ENCODE peak calls at places on chromosomes 4 and X, in eight cellular contexts. P, Y, X, R, B, Q, S and V are unnamed samples.
A peak's percentile ranks its signal among the peaks of the same experiment; 100 is the strongest.

GRCh38 chr4:155796031-155796430 is 37.2 kb downstream of the GUCY1B1 start:
- DNase-seq in R (peak; percentile 35), Y (no peak), P (peak; percentile 37), S (no peak), Q (no peak), B (no peak), X (no peak), V (peak; percentile 74)

GRCh38 chr4:35818520-35818919 is 425.8 kb downstream of the ARAP2 start:
- DNase-seq in R (no peak), Q (no peak), Y (no peak), P (no peak), S (no peak), X (no peak), B (no peak), V (no peak)

GRCh38 chr4:150164956-150165355 is 86.7 kb downstream of the DCLK2 start:
- DNase-seq in S (no peak), Y (no peak), R (no peak), P (no peak), Q (no peak), B (no peak), X (no peak), V (no peak)

GRCh38 chr4:22129454-22130075 is 181.0 kb upstream of the KCNIP4 start:
- DNase-seq in S (no peak), X (no peak), Q (peak; percentile 45), B (no peak), Y (peak; percentile 38), R (peak; percentile 65), P (peak; percentile 38), V (peak; percentile 32)

GRCh38 chr4:98659106-98659592 is 738 bp upstream of the TSPAN5 start:
- DNase-seq in R (peak; percentile 67), X (no peak), Y (no peak), S (no peak), Q (peak; percentile 9), B (no peak), P (no peak), V (peak; percentile 58)

GRCh38 chrX:107935664-107936433 is 46.3 kb downstream of the TEX13B start:
- DNase-seq in Y (no peak), P (no peak), Q (no peak), S (no peak), R (peak; percentile 20), X (no peak), B (no peak), V (no peak)

GRCh38 chr4:97349468-97350186 is 793.6 kb downstream of the STPG2 start:
- DNase-seq in Y (no peak), P (no peak), R (no peak), S (no peak), B (no peak), Q (no peak), X (no peak), V (no peak)

GRCh38 chr4:83212041-83212851 is 72.4 kb downstream of the COQ2 start:
- DNase-seq in R (no peak), P (peak; percentile 99), Y (no peak), Q (peak; percentile 70), X (no peak), B (peak; percentile 45), S (no peak), V (no peak)

GRCh38 chrX:84187501-84188319 is at the start of gene RPS6KA6:
- DNase-seq in R (peak; percentile 30), S (no peak), Y (peak; percentile 58), X (no peak), B (no peak), Q (peak; percentile 25), P (peak; percentile 34), V (peak; percentile 17)

GRCh38 chrX:1531106-1531890 is 5.7 kb downstream of the P2RY8 start:
- DNase-seq in P (no peak), R (no peak), S (no peak), B (no peak), Y (no peak), Q (no peak), X (no peak), V (no peak)

GRCh38 chrX:2913118-2913517 is 16.0 kb downstream of the ARSD start:
- DNase-seq in P (no peak), Q (no peak), Y (no peak), B (no peak), X (no peak), S (no peak), R (no peak), V (no peak)

GRCh38 chrX:16148896-16149295 is 18.4 kb upstream of the MAGEB17 start:
- DNase-seq in Q (no peak), Y (no peak), X (no peak), S (no peak), R (peak; percentile 1), B (no peak), P (no peak), V (no peak)

GRCh38 chr4:1205641-1206298 is 33.4 kb upstream of the SPON2 start:
- DNase-seq in Q (peak; percentile 16), X (no peak), S (no peak), B (no peak), R (no peak), P (no peak), Y (peak; percentile 10), V (no peak)

GRCh38 chr4:94689155-94689554 is 68.6 kb upstream of the BMPR1B start:
- DNase-seq in P (no peak), S (no peak), X (no peak), R (no peak), Q (no peak), Y (no peak), B (no peak), V (no peak)

GRCh38 chrX:79366888-79367749 is at the start of gene ITM2A:
- DNase-seq in X (no peak), R (peak; percentile 5), S (no peak), Y (peak; percentile 9), Q (peak; percentile 38), P (peak; percentile 51), B (peak; percentile 31), V (no peak)

GRCh38 chrX:102604327-102604726 is 5.0 kb downstream of the ARMCX5 start:
- DNase-seq in P (no peak), S (no peak), B (no peak), Q (no peak), X (no peak), Y (no peak), R (no peak), V (no peak)

DNA sequence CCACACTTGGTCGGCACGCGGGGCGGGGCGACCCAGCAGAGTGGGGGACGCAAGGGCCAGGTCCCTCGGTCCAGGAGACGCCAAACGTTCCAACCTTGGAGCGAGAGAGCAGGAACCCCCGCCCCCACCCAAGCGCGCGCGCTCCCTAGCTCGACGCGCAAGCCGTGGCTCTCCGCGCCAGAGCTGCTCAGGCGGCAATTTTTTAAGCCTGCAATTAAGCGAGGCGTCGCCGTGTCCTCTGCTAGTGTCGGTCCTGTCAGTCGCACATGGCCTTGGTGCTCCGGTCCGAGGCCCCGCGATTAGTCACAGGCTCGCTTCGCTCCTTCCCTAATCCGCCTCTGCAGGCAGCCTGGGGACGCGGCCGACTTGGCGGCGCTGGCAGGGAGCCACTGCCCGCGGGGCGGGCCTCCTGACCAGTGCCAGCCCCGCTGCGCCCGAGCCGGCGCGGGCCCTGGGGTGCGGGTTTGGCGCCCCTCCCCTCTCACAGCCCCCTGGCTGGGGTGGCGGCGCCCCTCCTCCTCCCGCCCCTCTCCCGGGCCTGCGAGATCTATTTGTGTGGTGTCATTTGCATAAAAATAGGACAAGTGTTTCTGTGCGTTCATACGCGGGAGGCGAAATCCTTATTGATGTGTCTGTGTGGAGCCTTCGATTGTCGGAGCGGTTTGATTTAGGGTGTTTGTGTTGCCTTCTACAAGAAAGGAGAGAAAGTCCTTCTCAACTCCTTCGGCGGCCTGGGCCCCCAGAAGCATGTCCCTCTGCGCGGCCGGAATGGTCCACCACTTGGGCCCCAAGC is 9.7 kb upstream of the BCOR start:
- DNase-seq in B (no peak), Y (peak; percentile 66), R (no peak), S (no peak), Q (peak; percentile 55), P (peak; percentile 19), X (peak; percentile 53), V (no peak)
- H3K4me3 ChIP-seq in B (peak overlapping the region; percentile 52), Y (peak overlapping the region; percentile 53), R (no peak overlapping the region), S (no peak overlapping the region), Q (no peak overlapping the region), P (peak overlapping the region; percentile 57), X (peak overlapping the region; percentile 68), V (no peak overlapping the region)

GRCh38 chr4:81260443-81261102 is 45.6 kb upstream of the PRKG2 start:
- DNase-seq in R (peak; percentile 26), B (no peak), S (no peak), X (no peak), Y (no peak), P (no peak), Q (peak; percentile 26), V (no peak)
- TF ChIP-seq CTCF in R (peak; percentile 57), B (no peak), S (no peak), X (no peak), Y (no peak), P (peak; percentile 32), Q (no peak), V (peak; percentile 45)

DNA sequence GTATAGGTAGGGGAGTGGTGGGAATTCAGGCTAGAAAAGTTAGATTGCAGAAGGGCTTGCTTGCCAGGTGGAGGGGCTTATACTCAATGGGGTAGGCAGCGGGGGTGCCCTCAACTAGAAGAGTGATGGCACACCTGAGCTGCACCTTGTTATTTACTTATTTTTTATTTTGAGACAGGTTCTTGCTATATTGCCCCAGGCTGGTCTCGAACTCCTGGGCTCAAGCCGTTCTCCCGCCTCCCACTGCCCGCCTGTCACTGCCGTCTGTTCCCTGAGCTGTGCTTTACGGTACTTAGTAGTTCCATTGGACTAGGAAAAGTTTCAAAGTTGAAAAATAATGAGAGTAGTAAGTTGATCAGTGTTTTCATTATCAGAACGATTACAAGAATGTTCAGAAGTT is 2.0 kb downstream of the ZFX start:
- DNase-seq in X (no peak), R (no peak), B (no peak), P (no peak), S (no peak), Y (no peak), Q (no peak), V (no peak)
- H3K4me3 ChIP-seq in X (peak overlapping the region; percentile 97), R (peak overlapping the region; percentile 93), B (peak overlapping the region; percentile 66), P (peak overlapping the region; percentile 71), S (peak overlapping the region; percentile 39), Y (peak overlapping the region; percentile 80), Q (no peak overlapping the region), V (peak overlapping the region; percentile 95)

GRCh38 chr4:80113615-80114014 is 40.6 kb upstream of the ANTXR2 start:
- DNase-seq in S (no peak), R (no peak), Y (no peak), P (no peak), Q (no peak), X (no peak), B (no peak), V (no peak)

GRCh38 chr4:80111276-80111675 is 38.2 kb upstream of the ANTXR2 start:
- DNase-seq in B (no peak), S (no peak), Y (no peak), R (no peak), X (no peak), Q (no peak), P (no peak), V (no peak)

GRCh38 chr4:80114732-80115265 is 41.8 kb upstream of the ANTXR2 start:
- DNase-seq in Q (no peak), S (no peak), X (no peak), Y (no peak), R (no peak), P (no peak), B (no peak), V (no peak)

GRCh38 chr4:80115368-80116181 is 42.5 kb upstream of the ANTXR2 start:
- DNase-seq in P (no peak), S (no peak), B (no peak), X (no peak), Y (no peak), R (no peak), Q (no peak), V (no peak)

DNA sequence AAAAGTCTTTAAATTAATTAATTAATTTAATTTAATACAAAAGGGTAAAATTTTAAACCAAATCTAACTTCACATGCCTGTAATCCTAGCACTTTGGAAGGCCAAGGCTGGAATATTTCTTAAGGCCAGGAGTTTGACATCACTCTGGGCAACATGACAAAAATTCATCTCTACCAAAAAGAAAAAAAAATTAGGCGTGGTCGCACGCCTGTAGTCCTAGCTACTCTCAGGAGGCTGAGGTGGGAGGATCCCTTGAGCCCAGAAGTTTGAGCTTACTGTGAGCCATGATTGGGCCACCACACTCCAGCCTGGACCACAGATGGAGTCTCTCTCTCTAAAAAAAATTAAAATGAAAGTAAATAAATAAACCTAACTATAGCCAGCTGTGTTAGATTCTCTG is 39.2 kb upstream of the ANTXR2 start:
- DNase-seq in P (no peak), R (peak; percentile 85), X (no peak), B (no peak), Q (no peak), Y (no peak), S (no peak), V (no peak)
- TF ChIP-seq CTCF in P (no peak), R (no peak), X (no peak), B (no peak), Q (no peak), Y (no peak), S (no peak), V (no peak)